ENCODE peak calls at places on chromosomes 16 and 17, in four cellular contexts. One of them, this sample, is unnamed.

GRCh38 chr16:6777624-6778023 is 555.0 kb upstream of the RBFOX1 start:
- DNase-seq in CD8-positive, alpha-beta T cell: no peak
- DNase-seq in cardiac muscle cell: no peak
- DNase-seq in fibroblast of the aortic adventitia: no peak
- DNase-seq in this sample: no peak

GRCh38 chr16:48609453-48610023 is 442 bp downstream of the N4BP1 start:
- DNase-seq in CD8-positive, alpha-beta T cell: peak
- DNase-seq in fibroblast of the aortic adventitia: peak
- DNase-seq in cardiac muscle cell: peak
- DNase-seq in this sample: peak

GRCh38 chr17:77943971-77944370 is 14.5 kb upstream of the TNRC6C start:
- DNase-seq in fibroblast of the aortic adventitia: no peak
- DNase-seq in CD8-positive, alpha-beta T cell: no peak
- DNase-seq in cardiac muscle cell: no peak
- DNase-seq in this sample: no peak

GRCh38 chr16:22352726-22353125 is 21.7 kb downstream of the CDR2 start:
- DNase-seq in cardiac muscle cell: no peak
- DNase-seq in fibroblast of the aortic adventitia: no peak
- DNase-seq in CD8-positive, alpha-beta T cell: no peak
- DNase-seq in this sample: no peak

GRCh38 chr16:89319883-89320716 is 102.6 kb downstream of the ZNF778 start:
- DNase-seq in fibroblast of the aortic adventitia: peak
- DNase-seq in cardiac muscle cell: peak
- DNase-seq in CD8-positive, alpha-beta T cell: no peak
- DNase-seq in this sample: peak

GRCh38 chr17:74089869-74090464 is 113.5 kb upstream of the RPL38 start:
- DNase-seq in fibroblast of the aortic adventitia: peak
- DNase-seq in cardiac muscle cell: peak
- DNase-seq in CD8-positive, alpha-beta T cell: no peak
- DNase-seq in this sample: peak

GRCh38 chr17:48995871-48996695 is 1.1 kb upstream of the IGF2BP1 start:
- DNase-seq in cardiac muscle cell: no peak
- DNase-seq in CD8-positive, alpha-beta T cell: no peak
- DNase-seq in fibroblast of the aortic adventitia: no peak
- DNase-seq in this sample: no peak

GRCh38 chr17:746181-746580 is 5.9 kb downstream of the GEMIN4 start:
- DNase-seq in fibroblast of the aortic adventitia: no peak
- DNase-seq in CD8-positive, alpha-beta T cell: no peak
- DNase-seq in cardiac muscle cell: no peak
- DNase-seq in this sample: no peak

GRCh38 chr17:927611-928461 is 51.7 kb downstream of the NXN start:
- DNase-seq in cardiac muscle cell: peak
- DNase-seq in CD8-positive, alpha-beta T cell: no peak
- DNase-seq in fibroblast of the aortic adventitia: peak
- DNase-seq in this sample: peak

GRCh38 chr16:85436636-85437160 is 176.4 kb upstream of the GSE1 start:
- DNase-seq in cardiac muscle cell: peak
- DNase-seq in CD8-positive, alpha-beta T cell: no peak
- DNase-seq in fibroblast of the aortic adventitia: peak
- DNase-seq in this sample: peak

GRCh38 chr17:6753006-6753445 is 2.8 kb upstream of the XAF1 start:
- DNase-seq in CD8-positive, alpha-beta T cell: peak
- DNase-seq in cardiac muscle cell: peak
- DNase-seq in fibroblast of the aortic adventitia: peak
- DNase-seq in this sample: peak

GRCh38 chr17:76635039-76635438 is 8.5 kb downstream of the ST6GALNAC1 start:
- DNase-seq in fibroblast of the aortic adventitia: no peak
- DNase-seq in CD8-positive, alpha-beta T cell: no peak
- DNase-seq in cardiac muscle cell: no peak
- DNase-seq in this sample: no peak

GRCh38 chr17:72976971-72977767 is 115.3 kb downstream of the SLC39A11 start:
- DNase-seq in fibroblast of the aortic adventitia: peak
- DNase-seq in cardiac muscle cell: peak
- DNase-seq in CD8-positive, alpha-beta T cell: no peak
- DNase-seq in this sample: peak
- H3K4me3 ChIP-seq in fibroblast of the aortic adventitia: peak
- H3K4me3 ChIP-seq in cardiac muscle cell: no peak
- H3K4me3 ChIP-seq in CD8-positive, alpha-beta T cell: no peak
- H3K4me3 ChIP-seq in this sample: no peak

GRCh38 chr17:41968676-41969075 is 2.1 kb downstream of the CNP start:
- DNase-seq in cardiac muscle cell: no peak
- DNase-seq in CD8-positive, alpha-beta T cell: no peak
- DNase-seq in fibroblast of the aortic adventitia: no peak
- DNase-seq in this sample: no peak
- H3K4me3 ChIP-seq in cardiac muscle cell: no peak
- H3K4me3 ChIP-seq in CD8-positive, alpha-beta T cell: no peak
- H3K4me3 ChIP-seq in fibroblast of the aortic adventitia: peak
- H3K4me3 ChIP-seq in this sample: no peak

GRCh38 chr17:64679710-64680216 is 17.7 kb upstream of the SMURF2 start:
- DNase-seq in CD8-positive, alpha-beta T cell: no peak
- DNase-seq in cardiac muscle cell: peak
- DNase-seq in fibroblast of the aortic adventitia: peak
- DNase-seq in this sample: peak
- H3K4me3 ChIP-seq in CD8-positive, alpha-beta T cell: no peak
- H3K4me3 ChIP-seq in cardiac muscle cell: no peak
- H3K4me3 ChIP-seq in fibroblast of the aortic adventitia: peak
- H3K4me3 ChIP-seq in this sample: no peak

DNA sequence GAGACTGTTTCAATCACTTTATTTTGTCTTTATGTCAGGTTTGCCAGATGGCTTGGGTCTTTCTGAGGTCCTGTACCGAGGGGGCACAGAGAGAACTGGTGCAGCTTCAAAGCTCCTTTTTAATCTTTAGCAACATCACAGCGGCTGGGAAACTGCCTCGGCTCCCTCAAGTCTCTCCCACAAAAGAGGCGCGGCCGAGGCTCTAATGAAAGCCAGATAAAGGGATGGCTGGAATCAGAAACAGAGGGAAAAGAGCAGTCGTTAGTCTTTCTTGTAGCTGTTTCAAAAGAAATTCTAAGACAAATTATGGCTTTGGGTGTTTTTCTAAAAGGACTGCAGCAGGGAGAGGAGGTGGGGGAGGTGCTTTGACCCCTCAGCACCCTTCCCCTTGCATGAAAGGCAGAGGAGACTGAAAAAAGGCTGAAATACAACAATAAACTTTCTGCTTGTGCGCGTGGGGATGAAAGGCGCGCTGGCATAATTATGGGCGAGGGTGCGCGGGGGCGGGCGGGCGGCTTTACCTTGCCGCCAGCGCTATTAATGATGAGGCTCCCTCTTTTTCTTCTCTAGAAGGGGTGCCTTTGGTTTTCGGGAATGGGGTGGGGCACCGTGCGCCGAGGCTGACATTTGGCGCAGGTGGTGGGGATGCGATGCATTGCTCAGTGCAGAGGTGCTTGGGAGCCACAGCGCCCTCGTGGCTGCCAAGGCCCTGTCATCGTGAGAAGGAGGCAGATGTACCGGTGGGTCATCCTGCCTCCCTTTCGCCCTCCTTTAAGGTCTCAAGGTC is 22.3 kb upstream of the BRD7 start:
- DNase-seq in CD8-positive, alpha-beta T cell: no peak
- DNase-seq in cardiac muscle cell: no peak
- DNase-seq in fibroblast of the aortic adventitia: no peak
- DNase-seq in this sample: no peak
- H3K4me3 ChIP-seq in CD8-positive, alpha-beta T cell: no peak
- H3K4me3 ChIP-seq in cardiac muscle cell: no peak
- H3K4me3 ChIP-seq in fibroblast of the aortic adventitia: no peak
- H3K4me3 ChIP-seq in this sample: no peak